ENCODE peak calls at places on chromosomes 6 and 20, in five cellular contexts. One of them, this sample, is unnamed.
A peak's percentile ranks its signal among the peaks of the same experiment; 100 is the strongest.

GRCh38 chr20:49635171-49635570 is 67.2 kb upstream of the PTGIS start:
- DNase-seq in H9: no peak
- DNase-seq in mesenchymal stem cell: peak; percentile 39
- DNase-seq in H1: no peak
- DNase-seq in trophoblast cell: no peak
- DNase-seq in this sample: no peak

GRCh38 chr6:164106345-164106769 is 691.8 kb downstream of the QKI start:
- DNase-seq in H9: peak; percentile 71
- DNase-seq in mesenchymal stem cell: no peak
- DNase-seq in H1: peak; percentile 82
- DNase-seq in trophoblast cell: peak; percentile 20
- DNase-seq in this sample: no peak

GRCh38 chr6:9399916-9400315 is 964.6 kb upstream of the SLC35B3 start:
- DNase-seq in H9: no peak
- DNase-seq in mesenchymal stem cell: no peak
- DNase-seq in H1: no peak
- DNase-seq in trophoblast cell: no peak
- DNase-seq in this sample: no peak

GRCh38 chr6:11584264-11584663 is 46.7 kb downstream of the TMEM170B start:
- DNase-seq in H9: no peak
- DNase-seq in mesenchymal stem cell: peak; percentile 37
- DNase-seq in H1: no peak
- DNase-seq in trophoblast cell: peak; percentile 72
- DNase-seq in this sample: no peak

GRCh38 chr6:72720464-72720863 is 98.6 kb downstream of the KCNQ5 start:
- DNase-seq in H9: no peak
- DNase-seq in mesenchymal stem cell: no peak
- DNase-seq in H1: no peak
- DNase-seq in trophoblast cell: peak; percentile 72
- DNase-seq in this sample: no peak

GRCh38 chr6:30447237-30447636 is 42.1 kb upstream of the HLA-E start:
- DNase-seq in H9: peak; percentile 83
- DNase-seq in mesenchymal stem cell: peak; percentile 32
- DNase-seq in H1: peak; percentile 70
- DNase-seq in trophoblast cell: peak; percentile 36
- DNase-seq in this sample: peak; percentile 29

GRCh38 chr20:61105395-61105794 is 146.7 kb upstream of the CDH4 start:
- DNase-seq in H9: no peak
- DNase-seq in mesenchymal stem cell: no peak
- DNase-seq in H1: no peak
- DNase-seq in trophoblast cell: no peak
- DNase-seq in this sample: no peak

GRCh38 chr6:21000391-21000801 is 466.1 kb downstream of the CDKAL1 start:
- DNase-seq in H9: no peak
- DNase-seq in mesenchymal stem cell: no peak
- DNase-seq in H1: no peak
- DNase-seq in trophoblast cell: no peak
- DNase-seq in this sample: no peak

GRCh38 chr6:1591243-1591642 is 18.5 kb upstream of the FOXC1 start:
- DNase-seq in H9: no peak
- DNase-seq in mesenchymal stem cell: no peak
- DNase-seq in H1: peak; percentile 20
- DNase-seq in trophoblast cell: no peak
- DNase-seq in this sample: no peak

GRCh38 chr6:15754035-15754705 is 91.3 kb upstream of the DTNBP1 start:
- DNase-seq in H9: no peak
- DNase-seq in mesenchymal stem cell: peak; percentile 66
- DNase-seq in H1: no peak
- DNase-seq in trophoblast cell: peak; percentile 12
- DNase-seq in this sample: no peak

GRCh38 chr6:170151235-170152110 is 139.4 kb downstream of the DLL1 start:
- DNase-seq in H9: no peak
- DNase-seq in mesenchymal stem cell: no peak
- DNase-seq in H1: no peak
- DNase-seq in trophoblast cell: no peak
- DNase-seq in this sample: no peak
- H2AK5ac ChIP-seq in H9: no peak overlapping the region
- H2AK5ac ChIP-seq in mesenchymal stem cell: no peak overlapping the region
- H2AK5ac ChIP-seq in H1: no peak overlapping the region
- H2AK5ac ChIP-seq in trophoblast cell: no peak overlapping the region
- H2AK5ac ChIP-seq in this sample: peak overlapping the region; percentile 13

DNA sequence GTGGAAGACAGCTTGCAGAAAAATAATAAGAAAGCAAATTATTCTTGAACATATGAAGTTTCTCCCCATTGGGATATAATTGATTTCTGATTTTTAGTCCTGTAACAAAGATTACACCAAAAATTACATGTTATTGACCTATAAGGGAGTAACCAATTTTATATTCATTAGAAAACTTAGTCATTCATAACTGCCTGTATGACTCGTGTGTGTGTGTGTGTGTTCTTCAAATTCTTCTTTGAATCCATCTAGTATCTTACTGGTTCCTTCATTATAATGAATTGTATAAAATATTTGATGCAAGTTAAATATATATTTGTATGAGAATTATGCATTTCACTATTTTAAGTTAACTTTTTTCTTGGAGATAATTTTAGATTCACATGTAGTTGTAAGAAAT is 310.4 kb downstream of the HAO1 start:
- DNase-seq in H9: no peak
- DNase-seq in mesenchymal stem cell: no peak
- DNase-seq in H1: no peak
- DNase-seq in trophoblast cell: no peak
- DNase-seq in this sample: no peak
- H3K4me2 ChIP-seq in H9: no peak overlapping the region
- H3K4me2 ChIP-seq in mesenchymal stem cell: no peak overlapping the region
- H3K4me2 ChIP-seq in H1: no peak overlapping the region
- H3K4me2 ChIP-seq in trophoblast cell: no peak overlapping the region
- H3K4me2 ChIP-seq in this sample: no peak overlapping the region

DNA sequence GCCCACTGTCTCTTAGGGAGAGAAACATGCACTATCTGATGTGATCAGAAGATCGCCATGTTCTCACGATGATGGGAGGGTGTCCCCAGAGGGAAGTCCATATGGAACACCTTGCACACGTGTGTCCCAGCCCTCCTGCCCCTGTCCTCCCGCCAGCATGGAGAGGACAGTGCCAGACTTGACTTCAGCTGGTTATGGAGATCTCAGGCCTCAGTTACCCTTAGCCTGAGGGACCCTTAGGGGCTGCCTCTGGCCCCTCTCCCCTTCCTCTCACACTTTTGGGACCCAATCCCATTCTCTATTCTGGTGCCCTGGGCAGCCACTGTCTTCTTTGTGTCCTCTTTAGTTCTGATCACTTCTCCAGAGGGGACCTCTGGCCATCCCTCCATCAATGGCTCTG is 1.6 kb downstream of the TREML4 start:
- DNase-seq in H9: no peak
- DNase-seq in mesenchymal stem cell: no peak
- DNase-seq in H1: no peak
- DNase-seq in trophoblast cell: no peak
- DNase-seq in this sample: no peak
- H2BK12ac ChIP-seq in H9: no peak overlapping the region
- H2BK12ac ChIP-seq in mesenchymal stem cell: no peak overlapping the region
- H2BK12ac ChIP-seq in H1: no peak overlapping the region
- H2BK12ac ChIP-seq in trophoblast cell: no peak overlapping the region
- H2BK12ac ChIP-seq in this sample: no peak overlapping the region

DNA sequence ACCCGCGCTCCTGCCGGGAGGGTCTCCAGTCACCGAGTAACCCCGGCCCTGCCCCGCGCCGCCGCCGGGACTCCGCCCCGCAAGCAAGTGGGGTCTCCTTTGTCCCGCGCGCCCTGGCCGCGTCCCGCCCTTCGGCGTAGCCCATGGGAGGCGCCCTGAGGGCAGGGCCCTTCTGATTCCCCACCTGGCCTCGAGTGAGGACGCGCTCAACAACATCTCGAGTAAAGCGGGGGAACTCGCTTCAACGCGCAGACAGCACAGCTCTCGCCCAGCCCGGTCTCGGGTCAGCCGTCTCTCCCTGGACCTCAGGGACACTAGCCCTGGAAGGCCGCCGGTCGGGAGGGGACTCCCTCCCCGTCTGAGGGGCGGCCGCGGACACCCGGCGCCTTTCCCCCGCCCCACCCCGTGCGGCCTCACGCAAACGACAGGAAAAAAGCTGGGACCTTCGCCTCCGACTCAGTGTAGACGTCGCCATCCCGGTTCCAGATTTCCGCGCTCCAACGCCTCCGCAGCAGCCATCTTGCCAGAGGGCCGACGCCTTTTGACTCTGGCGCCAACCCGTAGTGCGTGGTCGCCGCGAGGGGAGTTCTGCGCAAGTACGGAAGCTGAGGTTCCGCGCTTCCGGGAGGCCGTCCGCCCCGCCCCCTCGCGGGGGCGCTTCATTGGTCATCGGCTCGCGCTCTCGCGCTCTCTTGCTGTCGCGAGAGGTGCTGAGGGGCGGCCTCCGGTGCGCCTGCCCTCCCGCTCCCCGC is 418 bp upstream of the GID8 start:
- DNase-seq in H9: peak; percentile 95
- DNase-seq in mesenchymal stem cell: peak; percentile 95
- DNase-seq in H1: peak; percentile 96
- DNase-seq in trophoblast cell: peak; percentile 98
- DNase-seq in this sample: peak; percentile 95
- H2AK5ac ChIP-seq in H9: no peak overlapping the region
- H2AK5ac ChIP-seq in mesenchymal stem cell: peak overlapping the region; percentile 54
- H2AK5ac ChIP-seq in H1: peak overlapping the region; percentile 91
- H2AK5ac ChIP-seq in trophoblast cell: peak overlapping the region; percentile 96
- H2AK5ac ChIP-seq in this sample: peak overlapping the region; percentile 99

GRCh38 chr6:34679552-34680255 is 16.9 kb downstream of the ILRUN start:
- DNase-seq in H9: no peak
- DNase-seq in mesenchymal stem cell: peak; percentile 22
- DNase-seq in H1: no peak
- DNase-seq in trophoblast cell: no peak
- DNase-seq in this sample: no peak
- H3K4me2 ChIP-seq in H9: no peak overlapping the region
- H3K4me2 ChIP-seq in mesenchymal stem cell: no peak overlapping the region
- H3K4me2 ChIP-seq in H1: no peak overlapping the region
- H3K4me2 ChIP-seq in trophoblast cell: no peak overlapping the region
- H3K4me2 ChIP-seq in this sample: no peak overlapping the region

GRCh38 chr6:43669922-43670622 is 17.5 kb downstream of the MRPS18A start:
- DNase-seq in H9: peak; percentile 53
- DNase-seq in mesenchymal stem cell: no peak
- DNase-seq in H1: peak; percentile 50
- DNase-seq in trophoblast cell: peak; percentile 55
- DNase-seq in this sample: peak; percentile 43
- H2BK12ac ChIP-seq in H9: no peak overlapping the region
- H2BK12ac ChIP-seq in mesenchymal stem cell: no peak overlapping the region
- H2BK12ac ChIP-seq in H1: no peak overlapping the region
- H2BK12ac ChIP-seq in trophoblast cell: no peak overlapping the region
- H2BK12ac ChIP-seq in this sample: no peak overlapping the region

DNA sequence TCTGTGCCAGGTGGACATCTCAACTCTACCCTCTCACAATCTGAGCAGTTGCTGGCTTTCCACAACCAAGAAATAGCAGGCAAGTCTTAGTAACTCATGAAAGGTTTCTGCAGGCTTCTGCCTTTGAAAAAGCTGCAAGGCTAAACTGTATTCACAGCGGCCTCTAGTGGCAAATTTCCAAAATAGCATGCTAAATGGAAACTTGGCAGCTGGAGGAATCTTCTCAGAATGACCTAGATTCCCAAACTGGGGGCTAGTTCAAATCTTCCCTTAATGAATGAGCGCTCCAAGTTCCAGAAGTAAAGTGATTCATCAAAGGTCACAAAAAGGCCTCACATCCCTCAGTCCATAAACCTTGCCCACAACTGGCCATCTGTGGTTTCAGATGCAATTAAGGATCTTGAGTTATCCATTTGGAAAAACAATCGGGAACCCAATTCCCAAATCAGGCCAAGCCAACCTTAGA is 11.9 kb upstream of the CPNE5 start:
- DNase-seq in H9: peak; percentile 56
- DNase-seq in mesenchymal stem cell: peak; percentile 74
- DNase-seq in H1: peak; percentile 71
- DNase-seq in trophoblast cell: peak; percentile 93
- DNase-seq in this sample: peak; percentile 70
- H2AK5ac ChIP-seq in H9: no peak overlapping the region
- H2AK5ac ChIP-seq in mesenchymal stem cell: no peak overlapping the region
- H2AK5ac ChIP-seq in H1: no peak overlapping the region
- H2AK5ac ChIP-seq in trophoblast cell: no peak overlapping the region
- H2AK5ac ChIP-seq in this sample: no peak overlapping the region

GRCh38 chr6:108113557-108114519 is 39.3 kb upstream of the OSTM1 start:
- DNase-seq in H9: peak; percentile 81
- DNase-seq in mesenchymal stem cell: peak; percentile 69
- DNase-seq in H1: peak; percentile 80
- DNase-seq in trophoblast cell: peak; percentile 74
- DNase-seq in this sample: peak; percentile 62
- H3K4me2 ChIP-seq in H9: peak overlapping the region; percentile 60
- H3K4me2 ChIP-seq in mesenchymal stem cell: peak overlapping the region; percentile 79
- H3K4me2 ChIP-seq in H1: peak overlapping the region; percentile 89
- H3K4me2 ChIP-seq in trophoblast cell: peak overlapping the region; percentile 62
- H3K4me2 ChIP-seq in this sample: peak overlapping the region; percentile 46

This sample was measured in neuronal stem cell.